ENCODE peak calls at places on chromosomes 4 and X, in eight cellular contexts. I is SK-N-SH, V is heart right ventricle, R is transverse colon, C is mucosa of descending colon, L is heart left ventricle, S is testis, D is sigmoid colon. U is an unnamed sample.

GRCh38 chrX:103002576-103002975 is 61.4 kb downstream of the BEX1 start:
- DNase-seq in I (no peak), V (no peak), R (no peak), C (no peak), L (no peak), S (peak; percentile 18), D (no peak), U (no peak)

GRCh38 chr4:179307297-179308136 is 1865.3 kb upstream of the AGA start:
- DNase-seq in I (peak; percentile 34), V (no peak), R (peak; percentile 16), C (no peak), L (no peak), S (peak; percentile 74), D (no peak), U (peak; percentile 19)

GRCh38 chr4:678331-678734 is 4.0 kb downstream of the MYL5 start:
- DNase-seq in I (no peak), V (no peak), R (no peak), C (no peak), L (peak; percentile 56), S (no peak), D (no peak), U (no peak)

GRCh38 chr4:31548823-31549222 is 828.7 kb downstream of the PCDH7 start:
- DNase-seq in I (no peak), V (no peak), R (no peak), C (no peak), L (no peak), S (no peak), D (no peak), U (no peak)

GRCh38 chr4:164935363-164935762 is 42.1 kb downstream of the TRIM61 start:
- DNase-seq in I (peak; percentile 17), V (no peak), R (no peak), C (no peak), L (no peak), S (no peak), D (no peak), U (no peak)

GRCh38 chrX:136112781-136113180 is 34.6 kb upstream of the FHL1 start:
- DNase-seq in I (no peak), V (no peak), R (no peak), C (no peak), L (no peak), S (no peak), D (no peak), U (no peak)

GRCh38 chr4:89123418-89123817 is 12.1 kb downstream of the TIGD2 start:
- DNase-seq in I (no peak), V (no peak), R (no peak), C (no peak), L (no peak), S (no peak), D (no peak), U (no peak)

GRCh38 chr4:155079866-155080265 is 128.6 kb upstream of the NPY2R start:
- DNase-seq in I (no peak), V (no peak), R (no peak), C (no peak), L (no peak), S (no peak), D (no peak), U (no peak)

GRCh38 chr4:67869580-67870190 is 14.1 kb downstream of the TMPRSS11D start:
- DNase-seq in I (no peak), V (no peak), R (no peak), C (no peak), L (no peak), S (no peak), D (no peak), U (no peak)

GRCh38 chrX:50677789-50678188 is 136.2 kb downstream of the SHROOM4 start:
- DNase-seq in I (no peak), V (no peak), R (no peak), C (no peak), L (no peak), S (no peak), D (no peak), U (no peak)

GRCh38 chrX:108537005-108537404 is 97.4 kb downstream of the COL4A5 start:
- DNase-seq in I (peak; percentile 21), V (no peak), R (no peak), C (no peak), L (no peak), S (peak; percentile 34), D (no peak), U (peak; percentile 7)

GRCh38 chrX:261858-262390 is 19.3 kb upstream of the PLCXD1 start:
- DNase-seq in I (no peak), V (no peak), R (no peak), C (peak; percentile 9), L (no peak), S (no peak), D (no peak), U (no peak)

GRCh38 chrX:133384454-133384853 is 30.8 kb downstream of the GPC4 start:
- DNase-seq in I (no peak), V (no peak), R (no peak), C (no peak), L (no peak), S (no peak), D (no peak), U (no peak)

GRCh38 chr4:78656968-78657445 is 105.4 kb downstream of the ANXA3 start:
- DNase-seq in I (no peak), V (no peak), R (no peak), C (no peak), L (no peak), S (no peak), D (no peak), U (no peak)

GRCh38 chr4:109207060-109207459 is 95.4 kb downstream of the COL25A1 start:
- DNase-seq in I (peak; percentile 0), V (no peak), R (no peak), C (no peak), L (no peak), S (no peak), D (no peak), U (peak; percentile 91)

GRCh38 chr4:41262198-41262597 is 5.5 kb downstream of the UCHL1 start:
- DNase-seq in I (no peak), V (no peak), R (no peak), C (no peak), L (no peak), S (no peak), D (no peak), U (no peak)

GRCh38 chr4:41268024-41268423 is 11.3 kb downstream of the UCHL1 start:
- DNase-seq in I (no peak), V (no peak), R (peak; percentile 17), C (peak; percentile 35), L (no peak), S (no peak), D (no peak), U (peak; percentile 91)

GRCh38 chr4:41260315-41260714 is 3.6 kb downstream of the UCHL1 start:
- DNase-seq in I (no peak), V (no peak), R (no peak), C (no peak), L (no peak), S (no peak), D (no peak), U (no peak)

GRCh38 chr4:41268721-41269517 is 12.2 kb downstream of the UCHL1 start:
- DNase-seq in I (no peak), V (no peak), R (no peak), C (no peak), L (no peak), S (no peak), D (no peak), U (no peak)

DNA sequence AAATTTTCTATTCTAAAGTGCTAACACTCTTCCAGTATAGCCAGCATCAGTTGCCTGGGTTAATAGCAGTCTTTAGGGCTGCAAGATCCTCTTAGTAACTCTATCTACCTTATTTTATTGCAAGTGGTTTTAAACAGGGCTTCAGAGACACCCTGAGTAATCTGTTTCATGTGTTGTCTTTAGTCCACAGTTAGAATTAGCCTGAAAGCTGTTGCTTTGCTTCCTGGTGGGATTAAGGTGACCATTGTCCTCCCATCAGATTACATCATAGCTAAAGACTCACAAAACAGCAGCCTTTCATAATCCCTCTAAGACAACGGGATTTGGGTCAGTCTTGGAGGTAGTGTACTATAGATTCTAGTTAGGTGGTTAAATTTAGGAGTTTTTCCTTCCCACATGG is 7.5 kb downstream of the UCHL1 start:
- DNase-seq in I (no peak), V (no peak), R (no peak), C (no peak), L (no peak), S (no peak), D (no peak), U (no peak)
- H3K36me3 ChIP-seq in I (peaks cover 90% of the 10 kb centered on the region), V (no peaks in the 10 kb centered on the region), R (no peaks in the 10 kb centered on the region), C (no peaks in the 10 kb centered on the region), L (peaks cover 17% of the 10 kb centered on the region), S (no peaks in the 10 kb centered on the region), D (no peaks in the 10 kb centered on the region), U (peaks cover 73% of the 10 kb centered on the region)

GRCh38 chr4:85968945-85969830 is 390.7 kb downstream of the MAPK10 start:
- DNase-seq in I (peak; percentile 31), V (no peak), R (no peak), C (no peak), L (no peak), S (no peak), D (no peak), U (peak; percentile 85)
- H3K4me1 ChIP-seq in I (no peaks in the 10 kb centered on the region), V (peaks cover 5% of the 10 kb centered on the region), R (no peaks in the 10 kb centered on the region), C (no peaks in the 10 kb centered on the region), L (peaks cover 13% of the 10 kb centered on the region), S (no peaks in the 10 kb centered on the region), D (peaks cover 15% of the 10 kb centered on the region), U (no peaks in the 10 kb centered on the region)

GRCh38 chrX:71558920-71559319 is 19.3 kb upstream of the GCNA start:
- DNase-seq in I (no peak), V (no peak), R (no peak), C (no peak), L (no peak), S (no peak), D (no peak), U (no peak)

GRCh38 chrX:71565634-71566033 is 12.6 kb upstream of the GCNA start:
- DNase-seq in I (no peak), V (no peak), R (no peak), C (no peak), L (no peak), S (no peak), D (no peak), U (no peak)

DNA sequence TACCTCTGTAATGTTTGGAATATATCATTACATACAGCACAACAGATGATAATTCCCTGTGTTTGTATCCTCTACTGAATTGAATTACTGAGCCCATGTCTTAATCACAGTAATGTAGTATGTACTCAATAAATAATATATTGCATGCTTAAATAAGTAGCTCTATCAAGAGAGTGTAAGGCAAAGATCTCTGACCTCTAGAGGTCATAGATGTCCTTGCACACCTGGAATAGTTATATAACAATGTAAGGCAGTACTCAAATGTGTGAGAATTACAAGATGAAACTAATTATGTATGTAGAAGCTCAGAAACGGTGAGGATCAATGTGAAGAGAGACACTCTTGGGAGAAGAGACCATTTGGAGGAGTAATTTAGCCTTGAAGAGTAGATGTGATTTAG is 14.3 kb upstream of the GCNA start:
- DNase-seq in I (no peak), V (no peak), R (no peak), C (no peak), L (no peak), S (no peak), D (no peak), U (no peak)
- H3K36me3 ChIP-seq in I (peaks cover 53% of the 10 kb centered on the region), V (no peaks in the 10 kb centered on the region), R (no peaks in the 10 kb centered on the region), C (peaks cover 5% of the 10 kb centered on the region), L (peaks cover 100% of the 10 kb centered on the region), S (no peaks in the 10 kb centered on the region), D (peaks cover 20% of the 10 kb centered on the region), U (peaks cover 94% of the 10 kb centered on the region)

DNA sequence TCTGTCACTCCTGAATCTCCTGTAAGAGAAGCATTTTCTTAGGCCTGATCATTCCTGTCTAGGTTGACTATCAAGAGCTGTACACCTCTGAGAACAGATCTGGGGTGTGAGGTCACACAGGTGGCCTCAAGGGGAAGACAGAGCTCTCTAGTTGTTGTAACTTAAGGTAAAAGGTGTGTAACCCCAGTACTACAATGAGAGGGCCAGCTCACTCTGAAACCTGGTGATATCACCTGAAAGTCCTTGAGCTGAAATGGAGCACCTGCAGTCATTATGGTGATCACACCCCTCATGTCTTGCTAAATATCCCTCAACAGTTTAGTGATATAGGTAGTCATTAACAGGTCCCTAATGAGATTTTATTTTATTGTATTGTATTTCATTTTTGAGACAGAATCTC is 8.8 kb upstream of the FAM9C start:
- DNase-seq in I (no peak), V (no peak), R (no peak), C (no peak), L (no peak), S (no peak), D (no peak), U (no peak)
- H3K4me1 ChIP-seq in I (no peaks in the 10 kb centered on the region), V (no peaks in the 10 kb centered on the region), R (no peaks in the 10 kb centered on the region), C (no peaks in the 10 kb centered on the region), L (no peaks in the 10 kb centered on the region), S (no peaks in the 10 kb centered on the region), D (no peaks in the 10 kb centered on the region), U (peaks cover 13% of the 10 kb centered on the region)

U was measured in SJCRH30.